ENCODE peak calls at places on chromosome X, in six cellular contexts. B is C1 segment of cervical spinal cord; V is right cardiac atrium; K is lung; G is AG20443; R is stimulated activated CD8-positive, alpha-beta memory T cell treated with anti-CD3 and anti-CD28 coated beads, Interleukin-15, amount 100 ng/mL, for 1 hour. T is an unnamed sample.

GRCh38 chrX:150365953-150366911 is 3.1 kb downstream of the MAMLD1 start:
- DNase-seq in R (no peak), K (peak), B (peak), G (peak), V (peak), T (no peak)

GRCh38 chrX:11535156-11535919 is 130.4 kb downstream of the ARHGAP6 start:
- DNase-seq in V (no peak), R (no peak), K (no peak), B (no peak), G (no peak), T (no peak)

GRCh38 chrX:135295238-135295943 is 13.9 kb upstream of the ETDC start:
- DNase-seq in K (peak), R (peak), G (peak), B (peak), V (peak), T (no peak)

GRCh38 chrX:88865634-88866033 is 118.6 kb downstream of the CPXCR1 start:
- DNase-seq in R (no peak), K (no peak), V (no peak), B (no peak), G (no peak), T (no peak)

GRCh38 chrX:100673397-100673953 is 29.5 kb downstream of the SRPX2 start:
- DNase-seq in B (no peak), V (no peak), G (peak), R (no peak), K (no peak), T (peak)

GRCh38 chrX:41085883-41086626 is 810 bp downstream of the USP9X start:
- DNase-seq in K (peak), V (peak), R (no peak), B (peak), G (peak), T (no peak)

GRCh38 chrX:37677243-37677642 is 8.3 kb upstream of the XK start:
- DNase-seq in G (no peak), B (no peak), K (no peak), V (no peak), R (no peak), T (no peak)

GRCh38 chrX:148134578-148134977 is 153.4 kb downstream of the FMR1NB start:
- DNase-seq in G (no peak), K (no peak), R (no peak), B (no peak), V (no peak), T (no peak)

GRCh38 chrX:145630081-145630480 is 187.5 kb upstream of the SLITRK2 start:
- DNase-seq in K (no peak), V (peak), G (no peak), B (no peak), R (no peak), T (no peak)

GRCh38 chrX:53383376-53384087 is 38.9 kb downstream of the SMC1A start:
- DNase-seq in B (no peak), G (no peak), R (no peak), V (peak), K (no peak), T (no peak)

GRCh38 chrX:115324194-115324593 is 34.7 kb downstream of the LUZP4 start:
- DNase-seq in K (no peak), V (peak), G (peak), B (no peak), R (no peak), T (no peak)

GRCh38 chrX:67614006-67614405 is 70.2 kb downstream of the AR start:
- DNase-seq in K (no peak), R (no peak), V (no peak), B (no peak), G (no peak), T (peak)

GRCh38 chrX:40746536-40746935 is 11.2 kb upstream of the MED14 start:
- DNase-seq in V (no peak), B (no peak), R (no peak), K (no peak), G (no peak), T (no peak)

GRCh38 chrX:12396584-12396983 is 258.3 kb downstream of the FRMPD4 start:
- DNase-seq in G (no peak), K (no peak), B (no peak), V (no peak), R (no peak), T (no peak)

GRCh38 chrX:153377727-153378126 is 23.4 kb downstream of the PNMA6E start:
- DNase-seq in K (no peak), V (no peak), B (no peak), R (no peak), G (no peak), T (no peak)

GRCh38 chrX:8364369-8365141 is 100.1 kb upstream of the VCX3B start:
- DNase-seq in R (no peak), K (no peak), G (no peak), B (no peak), V (no peak), T (no peak)

GRCh38 chrX:110966839-110967238 is 129.2 kb upstream of the PAK3 start:
- DNase-seq in B (no peak), V (no peak), G (peak), R (no peak), K (no peak), T (no peak)

GRCh38 chrX:75132672-75133071 is 23.4 kb downstream of the ABCB7 start:
- DNase-seq in R (no peak), K (no peak), B (no peak), V (no peak), G (no peak), T (no peak)

GRCh38 chrX:115013705-115014104 is 3.7 kb downstream of the IL13RA2 start:
- DNase-seq in B (no peak), V (no peak), K (no peak), G (no peak), R (no peak), T (peak)

GRCh38 chrX:118945921-118946320 is 28.5 kb upstream of the LONRF3 start:
- DNase-seq in R (no peak), V (no peak), K (no peak), B (no peak), G (no peak), T (no peak)

GRCh38 chrX:149758068-149758714 is 15.7 kb upstream of the HSFX1 start:
- DNase-seq in G (no peak), V (no peak), R (no peak), K (no peak), B (no peak), T (no peak)

T was measured in HFFc6.